ENCODE peak calls at places on chromosomes 4 and X, in ten cellular contexts. Q is pancreas, X is psoas muscle, A is breast epithelium, H is cardiac muscle cell, T is retinal pigment epithelial cell, B is PC-9, W is astrocyte of the cerebellum, M is B cell, U is osteocyte. O is an unnamed sample.

GRCh38 chr4:16199132-16199531 is 27.1 kb downstream of the TAPT1 start:
- DNase-seq in B (no peak), T (no peak), M (no peak), Q (no peak), H (peak), W (peak), U (no peak), X (no peak), A (no peak), O (no peak)

GRCh38 chrX:13898603-13899002 is 81.7 kb upstream of the GPM6B start:
- DNase-seq in W (no peak), T (no peak), Q (no peak), X (no peak), U (no peak), H (no peak), M (no peak), B (no peak), A (no peak), O (no peak)

GRCh38 chr4:139547979-139548378 is 8.0 kb downstream of the SETD7 start:
- DNase-seq in T (no peak), X (no peak), U (no peak), M (no peak), H (no peak), W (no peak), A (no peak), B (no peak), Q (no peak), O (no peak)

GRCh38 chr4:121551271-121551670 is 145.5 kb downstream of the ANXA5 start:
- DNase-seq in B (no peak), X (no peak), U (no peak), H (no peak), W (no peak), Q (no peak), A (no peak), M (no peak), T (no peak), O (no peak)

GRCh38 chr4:89898304-89898716 is 3.7 kb downstream of the MMRN1 start:
- DNase-seq in M (peak), H (no peak), A (no peak), U (no peak), T (no peak), B (no peak), Q (peak), X (no peak), W (no peak), O (no peak)

GRCh38 chr4:105352826-105353225 is 121.0 kb downstream of the PPA2 start:
- DNase-seq in X (no peak), Q (no peak), B (no peak), T (peak), M (no peak), A (no peak), W (no peak), U (no peak), H (no peak), O (no peak)

GRCh38 chr4:153591441-153591840 is 92.6 kb upstream of the TLR2 start:
- DNase-seq in B (no peak), A (no peak), M (no peak), T (no peak), W (no peak), X (no peak), U (no peak), H (no peak), Q (no peak), O (no peak)

GRCh38 chr4:2915789-2916188 is 47.4 kb downstream of the NOP14 start:
- DNase-seq in H (no peak), U (no peak), T (no peak), A (no peak), W (no peak), X (no peak), M (no peak), B (no peak), Q (no peak), O (no peak)

GRCh38 chrX:134715930-134716619 is 57.8 kb upstream of the PLAC1 start:
- DNase-seq in Q (peak), H (no peak), U (no peak), M (no peak), A (no peak), W (no peak), T (no peak), B (no peak), X (no peak), O (no peak)

GRCh38 chrX:11756354-11757318 is 1.4 kb upstream of the MSL3 start:
- DNase-seq in M (no peak), H (no peak), X (no peak), U (no peak), A (no peak), Q (no peak), W (no peak), T (no peak), B (peak), O (no peak)
- TF ChIP-seq CTCF in M (no peak), H (no peak), X (no peak), U (no peak), A (no peak), Q (no peak), W (no peak), T (no peak), B (no peak), O (no peak)

DNA sequence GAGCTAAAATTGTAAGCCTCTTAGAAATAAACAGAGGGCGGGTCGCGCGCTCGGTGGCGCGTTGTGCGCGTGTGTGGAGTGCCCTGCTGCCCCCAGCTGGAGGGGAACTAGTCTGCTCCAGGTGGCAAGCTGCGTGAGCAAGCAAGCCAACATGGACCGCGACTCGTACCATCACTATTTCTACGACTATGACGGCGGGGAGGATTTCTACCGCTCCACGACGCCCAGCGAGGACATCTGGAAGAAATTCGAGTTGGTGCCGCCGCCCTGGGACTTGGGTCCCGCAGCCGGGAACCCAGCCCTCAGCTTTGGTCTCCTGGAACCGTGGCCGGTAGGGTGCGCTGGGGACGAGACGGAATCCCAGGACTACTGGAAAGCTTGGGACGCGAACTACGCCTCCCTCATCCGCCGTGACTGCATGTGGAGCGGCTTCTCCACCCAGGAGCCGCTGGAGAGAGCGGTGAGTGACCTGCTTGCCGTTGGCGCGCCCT is 66.1 kb downstream of the DNAAF6 start:
- DNase-seq in U (no peak), Q (no peak), M (no peak), X (no peak), T (no peak), H (no peak), A (no peak), B (no peak), W (no peak), O (no peak)
- TF ChIP-seq CTCF in U (no peak), Q (no peak), M (no peak), X (no peak), T (no peak), H (no peak), A (no peak), B (no peak), W (no peak), O (no peak)

GRCh38 chr4:23957465-23957864 is 67.6 kb upstream of the PPARGC1A start:
- DNase-seq in H (no peak), Q (no peak), B (no peak), X (no peak), W (no peak), T (no peak), U (no peak), A (no peak), M (no peak), O (no peak)
- TF ChIP-seq CTCF in H (no peak), Q (no peak), B (no peak), X (no peak), W (no peak), T (no peak), U (no peak), A (no peak), M (no peak), O (peak)

GRCh38 chr4:146192060-146192459 is 16.5 kb downstream of the LSM6 start:
- DNase-seq in Q (no peak), T (no peak), H (peak), X (no peak), M (no peak), U (no peak), W (no peak), B (no peak), A (no peak), O (no peak)
- TF ChIP-seq CTCF in Q (no peak), T (no peak), H (peak), X (peak), M (no peak), U (no peak), W (no peak), B (no peak), A (peak), O (no peak)

GRCh38 chr4:75685546-75686189 is 12.5 kb upstream of the G3BP2 start:
- DNase-seq in A (no peak), W (no peak), T (no peak), Q (no peak), X (no peak), U (no peak), B (no peak), M (no peak), H (no peak), O (no peak)
- TF ChIP-seq CTCF in A (no peak), W (no peak), T (no peak), Q (no peak), X (no peak), U (no peak), B (no peak), M (no peak), H (no peak), O (no peak)